ENCODE peak calls at places on chromosome 2, in five cellular contexts. One of them, this sample, is unnamed.
A peak's percentile ranks its signal among the peaks of the same experiment; 100 is the strongest.

GRCh38 chr2:174656671-174657171 is 59.1 kb upstream of the WIPF1 start:
- DNase-seq in MM.1S: no peak
- DNase-seq in IMR-90: no peak
- DNase-seq in epithelial cell of prostate: no peak
- DNase-seq in astrocyte: no peak
- DNase-seq in this sample: no peak

GRCh38 chr2:120673205-120673550 is 62.5 kb upstream of the GLI2 start:
- DNase-seq in astrocyte: no peak
- DNase-seq in MM.1S: no peak
- DNase-seq in IMR-90: no peak
- DNase-seq in epithelial cell of prostate: no peak
- DNase-seq in this sample: no peak

GRCh38 chr2:230885467-230886130 is 20.9 kb downstream of the ITM2C start:
- DNase-seq in IMR-90: peak; percentile 75
- DNase-seq in astrocyte: peak; percentile 57
- DNase-seq in epithelial cell of prostate: no peak
- DNase-seq in MM.1S: peak; percentile 54
- DNase-seq in this sample: no peak

GRCh38 chr2:182642328-182642727 is 73.7 kb upstream of the DNAJC10 start:
- DNase-seq in epithelial cell of prostate: no peak
- DNase-seq in MM.1S: peak; percentile 21
- DNase-seq in IMR-90: peak; percentile 59
- DNase-seq in astrocyte: peak; percentile 23
- DNase-seq in this sample: peak; percentile 5

GRCh38 chr2:222671259-222672067 is at the start of gene MOGAT1:
- DNase-seq in MM.1S: no peak
- DNase-seq in astrocyte: no peak
- DNase-seq in IMR-90: no peak
- DNase-seq in epithelial cell of prostate: no peak
- DNase-seq in this sample: no peak

GRCh38 chr2:179377296-179377695 is 112.7 kb upstream of the SESTD1 start:
- DNase-seq in MM.1S: no peak
- DNase-seq in IMR-90: peak; percentile 11
- DNase-seq in epithelial cell of prostate: no peak
- DNase-seq in astrocyte: peak; percentile 26
- DNase-seq in this sample: no peak

GRCh38 chr2:102399499-102400141 is 23.3 kb upstream of the IL18RAP start:
- DNase-seq in epithelial cell of prostate: no peak
- DNase-seq in MM.1S: no peak
- DNase-seq in IMR-90: no peak
- DNase-seq in astrocyte: no peak
- DNase-seq in this sample: no peak

GRCh38 chr2:46886268-46887027 is 29.2 kb downstream of the MCFD2 start:
- DNase-seq in IMR-90: no peak
- DNase-seq in epithelial cell of prostate: no peak
- DNase-seq in MM.1S: no peak
- DNase-seq in astrocyte: no peak
- DNase-seq in this sample: no peak

GRCh38 chr2:221606369-221606768 is 34.3 kb upstream of the EPHA4 start:
- DNase-seq in IMR-90: no peak
- DNase-seq in epithelial cell of prostate: no peak
- DNase-seq in MM.1S: no peak
- DNase-seq in astrocyte: no peak
- DNase-seq in this sample: no peak